ENCODE peak calls at places on chromosomes 3 and 15, in six cellular contexts. One of them, this sample, is unnamed.

GRCh38 chr3:194756460-194757355 is 71.0 kb downstream of the FAM43A start:
- DNase-seq in vagina: no peak
- DNase-seq in stomach: no peak
- DNase-seq in NCI-H1092: no peak
- DNase-seq in uterus: peak; percentile 28
- DNase-seq in fibroblast of villous mesenchyme: no peak
- DNase-seq in this sample: peak; percentile 49

GRCh38 chr15:68413363-68414255 is 18.4 kb downstream of the ITGA11 start:
- DNase-seq in vagina: peak; percentile 80
- DNase-seq in stomach: no peak
- DNase-seq in uterus: peak; percentile 68
- DNase-seq in fibroblast of villous mesenchyme: peak; percentile 62
- DNase-seq in NCI-H1092: no peak
- DNase-seq in this sample: no peak

GRCh38 chr3:101333883-101334282 is 13.5 kb upstream of the IMPG2 start:
- DNase-seq in NCI-H1092: no peak
- DNase-seq in uterus: no peak
- DNase-seq in fibroblast of villous mesenchyme: no peak
- DNase-seq in stomach: no peak
- DNase-seq in vagina: no peak
- DNase-seq in this sample: no peak

GRCh38 chr15:41941644-41942415 is 30.5 kb downstream of the EHD4 start:
- DNase-seq in vagina: no peak
- DNase-seq in NCI-H1092: no peak
- DNase-seq in fibroblast of villous mesenchyme: no peak
- DNase-seq in uterus: no peak
- DNase-seq in stomach: no peak
- DNase-seq in this sample: no peak

GRCh38 chr15:88625943-88626741 is 5.0 kb downstream of the AEN start:
- DNase-seq in NCI-H1092: no peak
- DNase-seq in fibroblast of villous mesenchyme: no peak
- DNase-seq in uterus: no peak
- DNase-seq in stomach: no peak
- DNase-seq in vagina: no peak
- DNase-seq in this sample: no peak

GRCh38 chr3:58161435-58162398 is 49.1 kb downstream of the DNASE1L3 start:
- DNase-seq in stomach: peak; percentile 75
- DNase-seq in fibroblast of villous mesenchyme: peak; percentile 96
- DNase-seq in NCI-H1092: no peak
- DNase-seq in uterus: peak; percentile 79
- DNase-seq in vagina: no peak
- DNase-seq in this sample: no peak

GRCh38 chr15:98896002-98896721 is 111.4 kb downstream of the PGPEP1L start:
- DNase-seq in stomach: no peak
- DNase-seq in fibroblast of villous mesenchyme: peak; percentile 88
- DNase-seq in uterus: no peak
- DNase-seq in NCI-H1092: no peak
- DNase-seq in vagina: no peak
- DNase-seq in this sample: no peak

GRCh38 chr3:148083501-148084267 is 614.0 kb upstream of the AGTR1 start:
- DNase-seq in NCI-H1092: no peak
- DNase-seq in vagina: no peak
- DNase-seq in stomach: no peak
- DNase-seq in uterus: no peak
- DNase-seq in fibroblast of villous mesenchyme: no peak
- DNase-seq in this sample: no peak

GRCh38 chr15:92801412-92801773 is 98.7 kb upstream of the CHD2 start:
- DNase-seq in stomach: no peak
- DNase-seq in NCI-H1092: no peak
- DNase-seq in vagina: no peak
- DNase-seq in fibroblast of villous mesenchyme: peak; percentile 96
- DNase-seq in uterus: no peak
- DNase-seq in this sample: no peak

GRCh38 chr15:92268900-92269299 is 124.8 kb upstream of the ST8SIA2 start:
- DNase-seq in NCI-H1092: no peak
- DNase-seq in stomach: no peak
- DNase-seq in vagina: no peak
- DNase-seq in uterus: no peak
- DNase-seq in fibroblast of villous mesenchyme: no peak
- DNase-seq in this sample: no peak

GRCh38 chr3:14358426-14359211 is 43.8 kb upstream of the SLC6A6 start:
- DNase-seq in uterus: peak; percentile 88
- DNase-seq in fibroblast of villous mesenchyme: peak; percentile 82
- DNase-seq in vagina: peak; percentile 93
- DNase-seq in stomach: peak; percentile 86
- DNase-seq in NCI-H1092: peak; percentile 4
- DNase-seq in this sample: no peak

This sample was measured in DMS153.